ENCODE peak calls at places on chromosome 3, in eight cellular contexts. Z is RWPE2, N is NCI-H1105 treated with DMSO at 0.1 percent for 48 hours, A is GM04504, O is fibroblast of pulmonary artery, L is lung microvascular endothelial cell, P is NCI-H510A treated with DMSO at 0.1 percent for 48 hours, M is Calu3. T is an unnamed sample.

GRCh38 chr3:72345237-72345878 is 502.9 kb downstream of the SHQ1 start:
- DNase-seq in A (no peak), M (no peak), Z (no peak), P (no peak), O (no peak), L (no peak), N (no peak), T (no peak)

GRCh38 chr3:117587416-117587815 is 877.8 kb downstream of the TUSC7 start:
- DNase-seq in N (no peak), O (no peak), Z (no peak), M (no peak), L (no peak), A (no peak), P (peak; percentile 32), T (no peak)

GRCh38 chr3:48415251-48415953 is 14.5 kb downstream of the PLXNB1 start:
- DNase-seq in P (no peak), Z (no peak), M (no peak), A (no peak), N (no peak), L (no peak), O (no peak), T (no peak)

GRCh38 chr3:12040902-12041301 is 36.7 kb downstream of the SYN2 start:
- DNase-seq in N (no peak), A (no peak), M (no peak), L (no peak), O (no peak), Z (no peak), P (no peak), T (no peak)

GRCh38 chr3:56408761-56409196 is 59.5 kb downstream of the ERC2 start:
- DNase-seq in A (no peak), M (no peak), N (no peak), O (no peak), Z (no peak), P (no peak), L (no peak), T (no peak)

GRCh38 chr3:28069438-28069837 is 172.0 kb upstream of the CMC1 start:
- DNase-seq in A (no peak), L (no peak), N (no peak), Z (no peak), P (no peak), M (no peak), O (no peak), T (no peak)

GRCh38 chr3:136105044-136105443 is 91.1 kb downstream of the MSL2 start:
- DNase-seq in O (no peak), Z (no peak), N (no peak), P (no peak), A (no peak), M (no peak), L (no peak), T (no peak)

GRCh38 chr3:46934508-46935167 is 41.9 kb downstream of the CCDC12 start:
- DNase-seq in P (peak; percentile 25), O (peak; percentile 55), Z (no peak), N (no peak), A (no peak), L (peak; percentile 37), M (no peak), T (no peak)

GRCh38 chr3:160935413-160936095 is 169.6 kb downstream of the B3GALNT1 start:
- DNase-seq in O (peak; percentile 19), Z (no peak), L (no peak), A (no peak), M (no peak), P (no peak), N (peak; percentile 20), T (no peak)

GRCh38 chr3:191136347-191136746 is 62.7 kb upstream of the OSTN start:
- DNase-seq in O (peak; percentile 62), L (peak; percentile 70), P (no peak), A (no peak), N (no peak), M (peak; percentile 36), Z (no peak), T (no peak)

T was measured in putamen.